ENCODE peak calls at places on chromosomes 7 and 10, in ten cellular contexts. C is prostate gland, E is Panc1, O is stomach, F is HCT116, G is SK-N-SH, R is transverse colon, W is spleen, Q is K562, X is breast epithelium. J is an unnamed sample. For H3K9me3 and H3K4me1, the result is how much of the 10 kb centered on the place peaks cover.

GRCh38 chr7:157547611-157548010 is 210.8 kb downstream of the DNAJB6 start:
- DNase-seq in O (no peak), G (no peak), C (no peak), X (peak), R (no peak), W (peak), F (no peak), Q (no peak), E (no peak), J (peak)

GRCh38 chr7:2182461-2182860 is 50.3 kb downstream of the MAD1L1 start:
- DNase-seq in X (no peak), C (no peak), F (no peak), Q (no peak), R (no peak), W (no peak), O (no peak), G (no peak), E (no peak), J (no peak)

GRCh38 chr10:96513686-96514551 is at the start of gene TLL2:
- DNase-seq in G (peak), X (peak), W (peak), Q (peak), F (peak), E (peak), R (peak), C (peak), O (peak), J (peak)

GRCh38 chr10:132398566-132398991 is 1.6 kb downstream of the PWWP2B start:
- DNase-seq in R (peak), G (no peak), Q (no peak), W (peak), F (no peak), O (no peak), C (no peak), E (no peak), X (no peak), J (peak)

GRCh38 chr7:132919776-132920175 is 162.1 kb downstream of the CHCHD3 start:
- DNase-seq in X (no peak), G (no peak), W (no peak), O (no peak), F (no peak), E (no peak), Q (no peak), R (no peak), C (no peak), J (no peak)

GRCh38 chr7:93889261-93889660 is 1.3 kb downstream of the TFPI2 start:
- DNase-seq in C (no peak), G (no peak), F (no peak), R (no peak), Q (no peak), E (no peak), X (no peak), O (no peak), W (no peak), J (no peak)

GRCh38 chr7:14836571-14837189 is 65.9 kb downstream of the DGKB start:
- DNase-seq in O (no peak), C (no peak), Q (no peak), X (no peak), G (no peak), W (no peak), F (peak), E (peak), R (no peak), J (peak)

GRCh38 chr10:51972733-51973346 is 273.4 kb upstream of the CSTF2T start:
- DNase-seq in C (no peak), X (no peak), R (no peak), W (no peak), E (no peak), O (no peak), G (no peak), Q (no peak), F (no peak), J (no peak)

GRCh38 chr10:120514035-120514620 is 57.1 kb downstream of the PLPP4 start:
- DNase-seq in E (no peak), R (peak), C (no peak), G (no peak), Q (peak), O (no peak), X (no peak), W (no peak), F (no peak), J (no peak)

GRCh38 chr10:80500572-80501380 is 36.9 kb upstream of the SH2D4B start:
- DNase-seq in X (no peak), W (peak), C (no peak), G (no peak), Q (peak), O (peak), E (no peak), R (no peak), F (no peak), J (no peak)

GRCh38 chr7:158828343-158829020 is 827 bp downstream of the ESYT2 start:
- DNase-seq in Q (peak), W (peak), R (peak), X (peak), C (peak), E (no peak), G (peak), O (peak), F (no peak), J (peak)

GRCh38 chr7:23450518-23450917 is 19.8 kb downstream of the IGF2BP3 start:
- DNase-seq in Q (no peak), C (no peak), X (no peak), O (no peak), R (no peak), G (no peak), W (no peak), E (no peak), F (no peak), J (no peak)

GRCh38 chr10:91596821-91597396 is 36.0 kb downstream of the PPP1R3C start:
- DNase-seq in G (no peak), F (no peak), O (no peak), Q (no peak), E (no peak), C (no peak), R (no peak), W (no peak), X (no peak), J (no peak)

GRCh38 chr10:68633816-68634466 is 73.8 kb downstream of the TET1 start:
- DNase-seq in F (no peak), G (no peak), X (no peak), W (no peak), E (no peak), C (no peak), Q (no peak), R (no peak), O (no peak), J (no peak)

GRCh38 chr7:77940647-77941046 is 142.1 kb downstream of the PHTF2 start:
- DNase-seq in R (peak), W (no peak), G (peak), F (peak), E (peak), X (no peak), Q (peak), C (peak), O (no peak), J (no peak)

DNA sequence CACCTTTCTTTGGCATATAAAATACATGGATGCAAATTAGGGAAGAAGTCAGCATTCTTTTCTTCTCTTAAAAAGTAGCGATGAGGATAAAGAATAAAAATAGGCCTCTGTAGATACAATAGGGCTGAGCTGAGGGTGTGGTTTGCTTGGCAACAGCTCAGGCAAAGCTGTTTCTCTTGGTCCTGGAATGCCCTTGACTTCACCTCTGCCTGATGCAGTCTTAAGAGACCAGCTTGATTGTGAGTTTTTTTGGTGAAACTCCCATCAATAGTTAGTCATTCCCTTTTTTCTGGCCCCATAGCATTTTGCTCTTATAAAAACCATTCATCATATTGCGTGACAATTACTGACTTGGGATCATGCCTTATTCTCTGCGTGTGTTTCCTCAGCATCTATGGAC is 42.1 kb upstream of the MKLN1 start:
- DNase-seq in E (no peak), F (no peak), O (no peak), C (no peak), R (no peak), W (no peak), Q (no peak), G (no peak), X (no peak), J (no peak)
- TF ChIP-seq POLR2AphosphoS5 in E (no peak), F (no peak), O (no peak), C (no peak), R (no peak), W (no peak), Q (no peak), G (no peak), X (no peak), J (no peak)

GRCh38 chr10:66283874-66284464 is 641.9 kb upstream of the LRRTM3 start:
- DNase-seq in G (no peak), X (no peak), Q (no peak), W (no peak), R (no peak), C (no peak), E (no peak), F (no peak), O (no peak), J (no peak)
- H3K9me3 ChIP-seq in G (under half), X (under half), Q (under half), W (under half), R (under half), C (under half), E (under half), F (under half), O (under half), J (under half)

GRCh38 chr10:23191764-23192395 is at the start of gene PTF1A:
- DNase-seq in O (no peak), E (no peak), X (no peak), Q (no peak), F (no peak), W (no peak), C (no peak), R (no peak), G (peak), J (no peak)
- H3K4me1 ChIP-seq in O (under half), E (under half), X (under half), Q (under half), F (under half), W (under half), C (under half), R (under half), G (under half), J (under half)

GRCh38 chr7:98233241-98234070 is 18.6 kb downstream of the TECPR1 start:
- DNase-seq in G (peak), C (no peak), Q (no peak), E (no peak), X (no peak), F (no peak), W (no peak), R (no peak), O (no peak), J (no peak)

GRCh38 chr7:98232799-98233198 is 19.2 kb downstream of the TECPR1 start:
- DNase-seq in Q (no peak), X (no peak), C (no peak), G (no peak), R (no peak), O (no peak), W (no peak), E (no peak), F (no peak), J (no peak)

GRCh38 chr7:98235901-98236300 is 16.1 kb downstream of the TECPR1 start:
- DNase-seq in E (no peak), W (no peak), F (no peak), G (peak), O (no peak), X (no peak), C (no peak), R (no peak), Q (no peak), J (no peak)

GRCh38 chr7:98236366-98237185 is 15.5 kb downstream of the TECPR1 start:
- DNase-seq in F (no peak), X (no peak), R (no peak), O (no peak), W (no peak), E (no peak), Q (no peak), C (no peak), G (peak), J (no peak)

DNA sequence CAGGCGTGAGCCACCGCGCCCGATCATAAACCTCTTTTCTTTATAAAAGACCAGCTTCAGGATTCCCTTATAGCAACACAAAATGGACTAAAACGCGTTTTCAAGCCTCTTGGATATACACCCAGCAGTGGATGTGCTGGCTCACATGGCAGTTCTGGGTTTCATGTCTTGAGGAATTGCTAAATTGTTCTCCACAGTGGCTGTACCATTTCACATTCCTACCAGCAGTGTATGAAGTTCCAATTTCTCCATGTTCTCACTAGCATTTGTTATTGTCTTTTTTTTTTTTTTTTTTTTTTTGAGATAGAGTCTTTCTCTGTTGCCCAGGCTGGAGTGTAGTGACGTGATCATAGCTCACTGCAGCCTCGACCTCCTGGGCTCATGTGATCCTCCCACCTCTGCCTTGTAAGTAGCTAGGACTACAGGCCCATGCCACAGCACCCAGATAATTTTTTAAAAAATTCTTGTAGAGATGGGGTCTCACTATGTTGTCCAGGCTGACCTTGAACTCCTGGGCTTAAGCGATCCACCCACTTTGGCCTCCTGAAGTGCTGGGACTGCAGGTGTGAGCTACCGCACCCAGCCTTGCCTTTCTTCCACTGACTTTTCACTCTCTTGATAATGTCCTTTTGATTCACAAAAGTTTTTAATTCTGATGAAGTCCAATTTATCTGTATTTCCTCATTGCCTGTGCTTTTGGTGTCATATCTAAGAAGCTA is 17.4 kb downstream of the TECPR1 start:
- DNase-seq in G (no peak), O (no peak), Q (no peak), R (no peak), C (no peak), F (no peak), E (no peak), X (no peak), W (no peak), J (no peak)
- TF ChIP-seq POLR2AphosphoS5 in G (no peak), O (no peak), Q (no peak), R (no peak), C (no peak), F (no peak), E (no peak), X (no peak), W (no peak), J (no peak)

GRCh38 chr7:63042730-63043511 is 955.7 kb upstream of the ZNF722 start:
- DNase-seq in X (no peak), E (no peak), G (no peak), C (no peak), O (no peak), F (no peak), R (no peak), W (no peak), Q (no peak), J (no peak)
- H3K9me3 ChIP-seq in X (half or more), E (under half), G (under half), C (under half), O (under half), F (under half), R (under half), W (half or more), Q (under half), J (under half)

GRCh38 chr7:45026984-45027773 is 27.2 kb downstream of the CCM2 start:
- DNase-seq in G (no peak), C (no peak), O (no peak), E (no peak), W (peak), F (no peak), R (no peak), Q (no peak), X (no peak), J (no peak)

GRCh38 chr7:45027774-45028114 is 27.7 kb downstream of the CCM2 start:
- DNase-seq in F (no peak), X (no peak), Q (no peak), G (no peak), R (no peak), E (no peak), W (no peak), C (no peak), O (no peak), J (no peak)

GRCh38 chr7:45028138-45028919 is 28.3 kb downstream of the CCM2 start:
- DNase-seq in O (no peak), Q (no peak), E (no peak), F (no peak), C (no peak), R (no peak), G (no peak), X (no peak), W (peak), J (no peak)

GRCh38 chr7:45024126-45024744 is 24.2 kb downstream of the CCM2 start:
- DNase-seq in C (no peak), E (no peak), F (no peak), W (no peak), R (no peak), X (no peak), Q (no peak), O (no peak), G (no peak), J (no peak)

DNA sequence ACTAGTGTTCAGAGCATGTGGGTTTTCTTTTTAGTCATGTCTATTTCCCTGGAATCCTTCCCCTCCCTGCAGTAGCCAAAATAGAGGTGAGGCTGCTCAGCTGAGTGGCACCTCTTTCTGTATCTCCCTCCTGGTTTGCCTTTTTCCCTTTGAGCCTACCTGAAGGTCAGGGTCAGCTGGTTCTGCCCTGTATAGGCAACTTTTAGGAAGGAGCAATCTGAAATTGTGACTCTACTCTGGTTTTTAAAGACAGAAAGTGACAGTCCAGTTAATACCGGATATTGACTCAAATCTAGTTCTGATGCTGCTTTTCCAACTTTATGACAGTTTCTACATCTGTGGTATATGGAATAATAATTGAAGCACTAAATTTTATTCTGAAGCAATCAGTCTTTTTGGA is 26.0 kb downstream of the CCM2 start:
- DNase-seq in E (no peak), G (no peak), R (no peak), X (no peak), Q (no peak), O (no peak), C (no peak), F (no peak), W (no peak), J (no peak)
- H3K4me1 ChIP-seq in E (under half), G (under half), R (under half), X (under half), Q (under half), O (under half), C (under half), F (under half), W (half or more), J (under half)

GRCh38 chr10:89338717-89339116 is 10.9 kb downstream of the IFIT3 start:
- DNase-seq in Q (no peak), R (no peak), G (no peak), E (no peak), F (no peak), O (no peak), X (no peak), W (no peak), C (no peak), J (no peak)

GRCh38 chr10:89346264-89346971 is 18.6 kb downstream of the IFIT3 start:
- DNase-seq in O (no peak), Q (no peak), X (no peak), E (no peak), F (no peak), R (no peak), G (no peak), C (no peak), W (no peak), J (no peak)

GRCh38 chr10:89341136-89341535 is 13.3 kb downstream of the IFIT3 start:
- DNase-seq in E (no peak), G (no peak), R (no peak), W (no peak), C (no peak), O (no peak), F (no peak), Q (no peak), X (no peak), J (no peak)

GRCh38 chr10:89339860-89340259 is 12.1 kb downstream of the IFIT3 start:
- DNase-seq in G (no peak), Q (no peak), E (no peak), W (no peak), F (no peak), C (no peak), O (no peak), R (no peak), X (no peak), J (no peak)

DNA sequence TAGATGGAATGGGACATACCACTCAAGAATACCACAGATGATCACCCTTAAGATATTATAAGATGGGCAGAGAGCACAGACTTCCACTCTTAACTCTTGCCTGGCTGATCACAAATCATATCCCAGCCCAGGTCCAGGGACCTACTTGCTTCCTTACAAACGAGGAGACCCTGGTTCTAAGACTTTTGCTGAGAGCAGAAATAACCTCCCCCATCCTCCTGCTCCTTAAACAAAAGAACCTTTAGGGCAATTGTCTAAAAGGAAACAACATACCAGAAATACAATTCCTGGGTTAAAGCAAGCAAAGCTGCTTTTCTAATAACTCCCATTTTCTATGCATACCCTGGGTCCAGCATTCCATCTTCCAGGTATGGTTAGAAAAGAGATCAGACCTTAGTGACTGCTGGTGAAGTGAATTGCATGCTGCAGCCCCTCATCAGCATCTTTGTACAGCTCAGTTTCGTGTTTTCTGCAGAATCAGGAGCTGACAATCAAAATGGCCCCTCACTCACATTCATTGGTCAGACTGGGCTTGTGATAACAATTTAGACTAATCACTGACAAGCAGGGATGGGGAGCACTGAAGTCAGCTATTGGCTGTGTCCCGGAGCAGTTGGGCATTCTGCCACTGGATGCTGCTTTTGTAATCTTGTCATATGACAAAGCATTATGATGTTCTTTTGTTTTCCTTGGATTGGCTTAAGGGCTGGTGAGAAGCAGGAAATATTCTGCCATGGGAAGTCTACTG is 14.6 kb downstream of the IFIT3 start:
- DNase-seq in C (no peak), R (no peak), X (no peak), G (peak), E (no peak), O (no peak), W (no peak), Q (peak), F (no peak), J (peak)
- TF ChIP-seq POLR2AphosphoS5 in C (no peak), R (no peak), X (no peak), G (peak), E (no peak), O (no peak), W (no peak), Q (no peak), F (no peak), J (no peak)

GRCh38 chr10:37474645-37475044 is 349.2 kb downstream of the ANKRD30A start:
- DNase-seq in E (no peak), G (no peak), R (no peak), F (no peak), O (no peak), C (no peak), W (no peak), X (no peak), Q (no peak), J (no peak)
- H3K9me3 ChIP-seq in E (under half), G (under half), R (under half), F (under half), O (under half), C (under half), W (under half), X (under half), Q (under half), J (under half)

GRCh38 chr7:12002428-12002827 is 170.4 kb upstream of the THSD7A start:
- DNase-seq in F (no peak), G (no peak), X (no peak), O (no peak), R (no peak), W (no peak), E (no peak), Q (no peak), C (no peak), J (no peak)
- H3K4me1 ChIP-seq in F (under half), G (under half), X (under half), O (under half), R (under half), W (under half), E (under half), Q (under half), C (under half), J (under half)

J was measured in sigmoid colon.